ENCODE peak calls at places on chromosomes 5 and 9, in four cellular contexts. One of them, this sample, is unnamed.

GRCh38 chr9:80968611-80969010 is 720.7 kb downstream of the TLE1 start:
- DNase-seq in HepG2: no peak
- DNase-seq in K562: no peak
- DNase-seq in HCT116: no peak
- DNase-seq in this sample: no peak

GRCh38 chr5:179823937-179824744 is 3.4 kb downstream of the SQSTM1 start:
- DNase-seq in HepG2: no peak
- DNase-seq in K562: no peak
- DNase-seq in HCT116: no peak
- DNase-seq in this sample: no peak

GRCh38 chr5:142376001-142376400 is 51.2 kb upstream of the SPRY4 start:
- DNase-seq in HCT116: no peak
- DNase-seq in HepG2: no peak
- DNase-seq in K562: no peak
- DNase-seq in this sample: no peak

GRCh38 chr5:125267636-125268248 is 521.3 kb upstream of the ZNF608 start:
- DNase-seq in K562: no peak
- DNase-seq in HepG2: no peak
- DNase-seq in HCT116: no peak
- DNase-seq in this sample: no peak

GRCh38 chr5:68646142-68646541 is 430.6 kb downstream of the PIK3R1 start:
- DNase-seq in K562: no peak
- DNase-seq in HepG2: no peak
- DNase-seq in HCT116: no peak
- DNase-seq in this sample: no peak

GRCh38 chr5:57841671-57842375 is 359.2 kb upstream of the ACTBL2 start:
- DNase-seq in HCT116: peak
- DNase-seq in K562: no peak
- DNase-seq in HepG2: no peak
- DNase-seq in this sample: no peak

GRCh38 chr9:12702160-12702758 is 9.1 kb downstream of the TYRP1 start:
- DNase-seq in HepG2: peak
- DNase-seq in HCT116: peak
- DNase-seq in K562: peak
- DNase-seq in this sample: no peak

GRCh38 chr5:57302643-57303042 is 128.8 kb downstream of the GPBP1 start:
- DNase-seq in HCT116: no peak
- DNase-seq in HepG2: no peak
- DNase-seq in K562: no peak
- DNase-seq in this sample: no peak

GRCh38 chr9:131021785-131022184 is 12.8 kb downstream of the LAMC3 start:
- DNase-seq in K562: no peak
- DNase-seq in HCT116: no peak
- DNase-seq in HepG2: no peak
- DNase-seq in this sample: no peak

GRCh38 chr9:133121200-133122166 is at the start of gene RALGDS:
- DNase-seq in K562: peak
- DNase-seq in HepG2: peak
- DNase-seq in HCT116: peak
- DNase-seq in this sample: no peak

GRCh38 chr5:170449232-170449631 is 54.6 kb upstream of the KCNIP1 start:
- DNase-seq in HCT116: no peak
- DNase-seq in K562: no peak
- DNase-seq in HepG2: no peak
- DNase-seq in this sample: no peak

GRCh38 chr9:127050581-127050980 is 71.9 kb downstream of the ANGPTL2 start:
- DNase-seq in HepG2: no peak
- DNase-seq in HCT116: no peak
- DNase-seq in K562: no peak
- DNase-seq in this sample: no peak

GRCh38 chr5:44538831-44539539 is 149.8 kb upstream of the FGF10 start:
- DNase-seq in K562: no peak
- DNase-seq in HepG2: no peak
- DNase-seq in HCT116: no peak
- DNase-seq in this sample: no peak

GRCh38 chr5:57937501-57937900 is 454.9 kb upstream of the ACTBL2 start:
- DNase-seq in HepG2: no peak
- DNase-seq in K562: no peak
- DNase-seq in HCT116: no peak
- DNase-seq in this sample: no peak

GRCh38 chr9:78103971-78104433 is 72.4 kb upstream of the GNAQ start:
- DNase-seq in HepG2: no peak
- DNase-seq in K562: no peak
- DNase-seq in HCT116: no peak
- DNase-seq in this sample: no peak

GRCh38 chr9:77820293-77820954 is 172.3 kb upstream of the GNA14 start:
- DNase-seq in HCT116: no peak
- DNase-seq in K562: peak
- DNase-seq in HepG2: no peak
- DNase-seq in this sample: peak

GRCh38 chr9:104494808-104495207 is 9.3 kb upstream of the OR13F1 start:
- DNase-seq in HCT116: no peak
- DNase-seq in HepG2: no peak
- DNase-seq in K562: no peak
- DNase-seq in this sample: no peak

GRCh38 chr5:102090770-102091169 is 205.3 kb downstream of the SLCO4C1 start:
- DNase-seq in HCT116: peak
- DNase-seq in K562: peak
- DNase-seq in HepG2: peak
- DNase-seq in this sample: peak

GRCh38 chr5:98292496-98292895 is 481.0 kb upstream of the RGMB start:
- DNase-seq in HepG2: no peak
- DNase-seq in K562: no peak
- DNase-seq in HCT116: no peak
- DNase-seq in this sample: no peak

GRCh38 chr9:129568560-129569505 is 52.1 kb downstream of the C9orf50 start:
- DNase-seq in HepG2: peak
- DNase-seq in HCT116: no peak
- DNase-seq in K562: peak
- DNase-seq in this sample: no peak

GRCh38 chr9:104232781-104233341 is 138.8 kb downstream of the SMC2 start:
- DNase-seq in HepG2: no peak
- DNase-seq in HCT116: no peak
- DNase-seq in K562: no peak
- DNase-seq in this sample: no peak

GRCh38 chr5:127007522-127007921 is 22.8 kb downstream of the MARCHF3 start:
- DNase-seq in HepG2: no peak
- DNase-seq in HCT116: no peak
- DNase-seq in K562: no peak
- DNase-seq in this sample: no peak

GRCh38 chr5:1185038-1185651 is 16.2 kb upstream of the SLC6A19 start:
- DNase-seq in K562: no peak
- DNase-seq in HepG2: no peak
- DNase-seq in HCT116: no peak
- DNase-seq in this sample: no peak

GRCh38 chr5:90612930-90613329 is 54.3 kb downstream of the ADGRV1 start:
- DNase-seq in K562: peak
- DNase-seq in HCT116: no peak
- DNase-seq in HepG2: no peak
- DNase-seq in this sample: no peak

GRCh38 chr9:123349691-123350480 is 6.1 kb upstream of the CRB2 start:
- DNase-seq in HCT116: peak
- DNase-seq in HepG2: peak
- DNase-seq in K562: peak
- DNase-seq in this sample: peak

GRCh38 chr9:78319197-78320029 is 22.5 kb downstream of the PSAT1 start:
- DNase-seq in K562: no peak
- DNase-seq in HepG2: no peak
- DNase-seq in HCT116: no peak
- DNase-seq in this sample: no peak

GRCh38 chr5:122091942-122092600 is 14.0 kb upstream of the LOX start:
- DNase-seq in HepG2: no peak
- DNase-seq in HCT116: peak
- DNase-seq in K562: peak
- DNase-seq in this sample: no peak

GRCh38 chr5:91983869-91984268 is 600.8 kb upstream of the ARRDC3 start:
- DNase-seq in HCT116: no peak
- DNase-seq in K562: no peak
- DNase-seq in HepG2: no peak
- DNase-seq in this sample: no peak

GRCh38 chr5:140413230-140413629 is 11.6 kb downstream of the ANKHD1 start:
- DNase-seq in HepG2: no peak
- DNase-seq in HCT116: no peak
- DNase-seq in K562: no peak
- DNase-seq in this sample: no peak

GRCh38 chr5:86684222-86684621 is 66.5 kb downstream of the COX7C start:
- DNase-seq in HepG2: no peak
- DNase-seq in K562: no peak
- DNase-seq in HCT116: no peak
- DNase-seq in this sample: no peak

GRCh38 chr5:171418316-171418981 is 998 bp upstream of the FGF18 start:
- DNase-seq in HCT116: peak
- DNase-seq in K562: peak
- DNase-seq in HepG2: peak
- DNase-seq in this sample: peak

GRCh38 chr5:110957934-110958333 is 113.6 kb upstream of the TSLP start:
- DNase-seq in HepG2: no peak
- DNase-seq in K562: no peak
- DNase-seq in HCT116: no peak
- DNase-seq in this sample: no peak

GRCh38 chr9:134434896-134435506 is 108.7 kb downstream of the RXRA start:
- DNase-seq in K562: no peak
- DNase-seq in HepG2: peak
- DNase-seq in HCT116: no peak
- DNase-seq in this sample: no peak
- TF ChIP-seq TCF7L2 in K562: no peak
- TF ChIP-seq TCF7L2 in HepG2: no peak
- TF ChIP-seq TCF7L2 in HCT116: no peak
- TF ChIP-seq TCF7L2 in this sample: no peak

GRCh38 chr9:3177921-3178320 is 334.0 kb upstream of the PUM3 start:
- DNase-seq in HCT116: no peak
- DNase-seq in HepG2: no peak
- DNase-seq in K562: no peak
- DNase-seq in this sample: no peak

GRCh38 chr9:3177362-3177761 is 333.5 kb upstream of the PUM3 start:
- DNase-seq in HCT116: no peak
- DNase-seq in K562: no peak
- DNase-seq in HepG2: peak
- DNase-seq in this sample: no peak

GRCh38 chr9:3180696-3181048 is 336.8 kb upstream of the PUM3 start:
- DNase-seq in HCT116: no peak
- DNase-seq in HepG2: no peak
- DNase-seq in K562: no peak
- DNase-seq in this sample: no peak

GRCh38 chr9:3179716-3180115 is 335.8 kb upstream of the PUM3 start:
- DNase-seq in HepG2: no peak
- DNase-seq in HCT116: no peak
- DNase-seq in K562: no peak
- DNase-seq in this sample: no peak

GRCh38 chr9:3181049-3181953 is 337.4 kb upstream of the PUM3 start:
- DNase-seq in HepG2: peak
- DNase-seq in K562: peak
- DNase-seq in HCT116: no peak
- DNase-seq in this sample: no peak
- TF ChIP-seq CTCF in HepG2: peak
- TF ChIP-seq CTCF in K562: peak
- TF ChIP-seq CTCF in HCT116: peak
- TF ChIP-seq CTCF in this sample: peak

GRCh38 chr9:82890865-82891264 is 172.1 kb downstream of the RASEF start:
- DNase-seq in HCT116: no peak
- DNase-seq in HepG2: no peak
- DNase-seq in K562: no peak
- DNase-seq in this sample: no peak
- TF ChIP-seq REST in HCT116: no peak
- TF ChIP-seq REST in HepG2: no peak
- TF ChIP-seq REST in K562: no peak
- TF ChIP-seq REST in this sample: no peak

DNA sequence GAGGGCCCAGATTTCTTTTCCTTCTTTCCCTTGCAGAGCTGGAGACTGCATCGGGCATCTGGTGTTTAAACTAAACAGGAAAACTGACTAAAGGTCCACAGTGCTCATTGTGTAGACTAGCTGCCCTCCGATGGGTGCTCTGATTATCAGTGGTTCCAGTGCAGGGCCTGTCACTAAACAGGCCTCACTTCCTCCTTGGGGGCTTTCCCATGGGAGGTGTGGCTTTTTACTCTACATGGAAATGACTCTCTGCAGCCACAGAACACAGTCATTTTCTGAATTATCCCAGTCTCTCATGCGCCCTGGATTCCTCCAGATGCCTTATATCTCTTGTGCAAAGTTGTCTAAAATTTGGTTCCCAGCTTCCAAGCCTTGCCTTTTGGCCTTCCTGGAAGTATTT is 199.2 kb downstream of the TRIO start:
- DNase-seq in HCT116: no peak
- DNase-seq in HepG2: no peak
- DNase-seq in K562: no peak
- DNase-seq in this sample: no peak
- TF ChIP-seq TCF7L2 in HCT116: no peak
- TF ChIP-seq TCF7L2 in HepG2: no peak
- TF ChIP-seq TCF7L2 in K562: no peak
- TF ChIP-seq TCF7L2 in this sample: no peak

GRCh38 chr9:28423255-28423654 is 850.0 kb upstream of the C9orf72 start:
- DNase-seq in HepG2: no peak
- DNase-seq in HCT116: no peak
- DNase-seq in K562: no peak
- DNase-seq in this sample: no peak
- TF ChIP-seq CTCF in HepG2: no peak
- TF ChIP-seq CTCF in HCT116: no peak
- TF ChIP-seq CTCF in K562: no peak
- TF ChIP-seq CTCF in this sample: no peak

GRCh38 chr5:149745212-149745943 is 15.3 kb downstream of the PPARGC1B start:
- DNase-seq in K562: no peak
- DNase-seq in HCT116: no peak
- DNase-seq in HepG2: no peak
- DNase-seq in this sample: no peak

GRCh38 chr5:149747833-149748366 is 17.8 kb downstream of the PPARGC1B start:
- DNase-seq in K562: no peak
- DNase-seq in HCT116: no peak
- DNase-seq in HepG2: no peak
- DNase-seq in this sample: no peak

GRCh38 chr5:149748471-149749094 is 18.5 kb downstream of the PPARGC1B start:
- DNase-seq in K562: no peak
- DNase-seq in HepG2: no peak
- DNase-seq in HCT116: no peak
- DNase-seq in this sample: no peak

GRCh38 chr5:149745944-149746326 is 15.8 kb downstream of the PPARGC1B start:
- DNase-seq in HepG2: no peak
- DNase-seq in K562: peak
- DNase-seq in HCT116: no peak
- DNase-seq in this sample: no peak

GRCh38 chr5:149747141-149747832 is 17.2 kb downstream of the PPARGC1B start:
- DNase-seq in HepG2: no peak
- DNase-seq in K562: no peak
- DNase-seq in HCT116: peak
- DNase-seq in this sample: no peak
- TF ChIP-seq REST in HepG2: no peak
- TF ChIP-seq REST in K562: no peak
- TF ChIP-seq REST in HCT116: no peak
- TF ChIP-seq REST in this sample: no peak